ENCODE peak calls at places on chromosomes 3 and 15, in seven cellular contexts. B is kidney glomerular epithelial cell; D is AML-193; Z is caudate nucleus; G is upper lobe of right lung; Q is EL; T is activated T-helper 9 cell treated with anti-CD3 and anti-CD28 coated beads, Interleukin-2, amount 50 U/mL, for 16 hours. W is an unnamed sample.
A peak's percentile ranks its signal among the peaks of the same experiment; 100 is the strongest.

GRCh38 chr3:71509024-71509423 is 74.5 kb downstream of the FOXP1 start:
- DNase-seq in B (no peak), D (no peak), Z (no peak), G (no peak), Q (peak; percentile 16), T (no peak), W (no peak)

GRCh38 chr3:31170932-31171670 is 276.6 kb upstream of the GADL1 start:
- DNase-seq in B (peak; percentile 81), D (no peak), Z (no peak), G (no peak), Q (peak; percentile 94), T (no peak), W (no peak)

GRCh38 chr15:98413973-98414546 is 234.3 kb upstream of the IGF1R start:
- DNase-seq in B (no peak), D (no peak), Z (no peak), G (no peak), Q (peak; percentile 14), T (no peak), W (no peak)

GRCh38 chr3:57933589-57933988 is 74.6 kb upstream of the FLNB start:
- DNase-seq in B (no peak), D (no peak), Z (no peak), G (no peak), Q (no peak), T (no peak), W (no peak)

GRCh38 chr3:151306168-151306810 is 10.3 kb downstream of the GPR87 start:
- DNase-seq in B (no peak), D (no peak), Z (no peak), G (no peak), Q (no peak), T (no peak), W (no peak)

GRCh38 chr3:122795674-122795969 is 753 bp downstream of the SLC49A4 start:
- DNase-seq in B (no peak), D (no peak), Z (no peak), G (no peak), Q (no peak), T (no peak), W (no peak)

GRCh38 chr3:10336761-10337160 is 15.8 kb upstream of the SEC13 start:
- DNase-seq in B (no peak), D (no peak), Z (no peak), G (no peak), Q (no peak), T (no peak), W (no peak)

GRCh38 chr3:172470588-172470987 is 22.3 kb upstream of the GHSR start:
- DNase-seq in B (no peak), D (no peak), Z (no peak), G (no peak), Q (no peak), T (no peak), W (no peak)

GRCh38 chr3:67037615-67038014 is 39.5 kb downstream of the KBTBD8 start:
- DNase-seq in B (no peak), D (peak; percentile 28), Z (no peak), G (no peak), Q (no peak), T (no peak), W (no peak)

GRCh38 chr3:22269827-22270226 is 518.8 kb upstream of the ZNF385D start:
- DNase-seq in B (no peak), D (no peak), Z (no peak), G (no peak), Q (peak; percentile 19), T (no peak), W (peak; percentile 10)

GRCh38 chr15:34049096-34049495 is 10.1 kb upstream of the AVEN start:
- DNase-seq in B (peak; percentile 78), D (no peak), Z (no peak), G (no peak), Q (peak; percentile 84), T (no peak), W (no peak)

GRCh38 chr3:194276768-194277546 is 74.2 kb downstream of the CPN2 start:
- DNase-seq in B (no peak), D (no peak), Z (no peak), G (peak; percentile 63), Q (no peak), T (no peak), W (no peak)

GRCh38 chr3:52537726-52538421 is 1.5 kb downstream of the UQCC5 start:
- DNase-seq in B (no peak), D (no peak), Z (no peak), G (no peak), Q (no peak), T (no peak), W (no peak)

GRCh38 chr15:21261396-21261964 is 178.8 kb downstream of the POTEB3 start:
- DNase-seq in B (no peak), D (no peak), Z (no peak), G (peak; percentile 73), Q (no peak), T (no peak), W (no peak)

GRCh38 chr3:264394-265156 is 68.0 kb downstream of the CHL1 start:
- DNase-seq in B (peak; percentile 50), D (no peak), Z (no peak), G (no peak), Q (no peak), T (no peak), W (peak; percentile 47)

GRCh38 chr3:123229145-123229544 is 27.4 kb downstream of the SEC22A start:
- DNase-seq in B (peak; percentile 1), D (no peak), Z (no peak), G (no peak), Q (no peak), T (no peak), W (no peak)

GRCh38 chr3:10964537-10965167 is 27.9 kb upstream of the SLC6A1 start:
- DNase-seq in B (no peak), D (no peak), Z (no peak), G (no peak), Q (peak; percentile 15), T (no peak), W (no peak)

GRCh38 chr15:90097475-90097874 is 4.8 kb downstream of the IDH2 start:
- DNase-seq in B (no peak), D (no peak), Z (no peak), G (no peak), Q (no peak), T (peak; percentile 37), W (no peak)

GRCh38 chr3:12980596-12981290 is 92.5 kb downstream of the IQSEC1 start:
- DNase-seq in B (no peak), D (no peak), Z (no peak), G (no peak), Q (no peak), T (no peak), W (no peak)

GRCh38 chr3:155742339-155742980 is 2.4 kb downstream of the PLCH1 start:
- DNase-seq in B (peak; percentile 26), D (no peak), Z (no peak), G (no peak), Q (no peak), T (no peak), W (no peak)

GRCh38 chr15:73650387-73651126 is 17.4 kb upstream of the NPTN start:
- DNase-seq in B (no peak), D (peak; percentile 89), Z (no peak), G (no peak), Q (peak; percentile 45), T (no peak), W (peak; percentile 51)

GRCh38 chr15:74399511-74400312 is 32.3 kb upstream of the CYP11A1 start:
- DNase-seq in B (peak; percentile 39), D (no peak), Z (no peak), G (no peak), Q (peak; percentile 87), T (no peak), W (peak; percentile 61)

GRCh38 chr15:39889601-39890000 is 30.5 kb downstream of the GPR176 start:
- DNase-seq in B (no peak), D (no peak), Z (no peak), G (no peak), Q (no peak), T (no peak), W (no peak)

GRCh38 chr3:158405507-158405906 is 165.5 kb upstream of the MLF1 start:
- DNase-seq in B (no peak), D (no peak), Z (no peak), G (no peak), Q (no peak), T (no peak), W (no peak)

GRCh38 chr3:181432992-181433391 is 278.7 kb upstream of the SOX2 start:
- DNase-seq in B (no peak), D (no peak), Z (no peak), G (no peak), Q (no peak), T (no peak), W (no peak)

GRCh38 chr3:115518100-115518852 is 105.0 kb upstream of the GAP43 start:
- DNase-seq in B (peak; percentile 92), D (no peak), Z (no peak), G (no peak), Q (peak; percentile 77), T (no peak), W (peak; percentile 84)

GRCh38 chr3:101898752-101899169 is 49.4 kb downstream of the NFKBIZ start:
- DNase-seq in B (no peak), D (peak; percentile 88), Z (no peak), G (no peak), Q (no peak), T (no peak), W (no peak)

GRCh38 chr3:55158345-55158744 is 230.5 kb upstream of the LRTM1 start:
- DNase-seq in B (no peak), D (no peak), Z (no peak), G (no peak), Q (no peak), T (no peak), W (no peak)

GRCh38 chr3:183180105-183180763 is 17.7 kb upstream of the LAMP3 start:
- DNase-seq in B (no peak), D (no peak), Z (no peak), G (no peak), Q (no peak), T (no peak), W (no peak)

GRCh38 chr3:32501785-32502088 is 915 bp downstream of the CMTM6 start:
- DNase-seq in B (no peak), D (no peak), Z (no peak), G (no peak), Q (no peak), T (no peak), W (no peak)

GRCh38 chr3:139123377-139124095 is 78.8 kb upstream of the PRR23C start:
- DNase-seq in B (no peak), D (no peak), Z (no peak), G (no peak), Q (no peak), T (no peak), W (no peak)

GRCh38 chr3:149221783-149222517 is at the start of gene CP:
- DNase-seq in B (peak; percentile 69), D (no peak), Z (no peak), G (no peak), Q (no peak), T (no peak), W (no peak)